ENCODE peak calls at places on chromosomes 5 and 9, in four cellular contexts. V is NCI-H748 treated with DMSO at 0.1 percent for 48 hours; Y is psoas muscle; L is stimulated activated CD4-positive, alpha-beta T cell treated with anti-CD3 and anti-CD28 coated beads, Interleukin-12 subunit alpha, Interleukin-12 subunit beta, amount 100 ng/mL, for 48 hours. U is an unnamed sample.

GRCh38 chr5:135242496-135243193 is 156.4 kb downstream of the MACROH2A1 start:
- DNase-seq in V (no peak), Y (peak), L (no peak), U (no peak)

GRCh38 chr9:134196911-134197310 is 32.5 kb upstream of the RNU6ATAC start:
- DNase-seq in V (no peak), Y (no peak), L (no peak), U (no peak)

GRCh38 chr5:54881286-54882005 is 103.9 kb downstream of the ESM1 start:
- DNase-seq in V (no peak), Y (no peak), L (no peak), U (peak)

GRCh38 chr5:1204693-1205242 is 3.4 kb downstream of the SLC6A19 start:
- DNase-seq in V (no peak), Y (no peak), L (no peak), U (peak)

GRCh38 chr9:29126783-29127182 is 1553.5 kb upstream of the C9orf72 start:
- DNase-seq in V (no peak), Y (no peak), L (no peak), U (no peak)

GRCh38 chr9:125750656-125751035 is 3.5 kb downstream of the PBX3 start:
- DNase-seq in V (no peak), Y (no peak), L (no peak), U (no peak)

GRCh38 chr5:133527311-133527710 is 85.0 kb downstream of the FSTL4 start:
- DNase-seq in V (no peak), Y (no peak), L (no peak), U (no peak)

GRCh38 chr9:125409217-125409636 is 147.6 kb downstream of the GAPVD1 start:
- DNase-seq in V (no peak), Y (no peak), L (no peak), U (no peak)

GRCh38 chr9:93096131-93096802 is at the start of gene CARD19:
- DNase-seq in V (no peak), Y (peak), L (no peak), U (peak)

GRCh38 chr5:137833463-137833862 is 34.2 kb upstream of the MYOT start:
- DNase-seq in V (no peak), Y (no peak), L (no peak), U (no peak)

GRCh38 chr5:33321026-33321425 is 119.7 kb upstream of the TARS1 start:
- DNase-seq in V (no peak), Y (no peak), L (no peak), U (no peak)

GRCh38 chr9:82101475-82101874 is 112.9 kb downstream of the SPATA31D1 start:
- DNase-seq in V (peak), Y (no peak), L (no peak), U (no peak)

GRCh38 chr5:116964438-116964837 is 389.8 kb upstream of the SEMA6A start:
- DNase-seq in V (no peak), Y (no peak), L (no peak), U (no peak)